ENCODE peak calls at places on chromosome 10, in ten cellular contexts. A is lung, Z is colonic mucosa, P is sigmoid colon, I is Panc1, N is lower lobe of right lung, C is OCI-LY7, G is astrocyte, L is left ventricle myocardium inferior, K is mammary epithelial cell. X is an unnamed sample.

GRCh38 chr10:5512331-5512730 is 12.4 kb upstream of the CALML3 start:
- DNase-seq in A (no peak), Z (no peak), P (peak; percentile 29), I (no peak), N (no peak), C (no peak), G (no peak), L (no peak), K (no peak), X (no peak)

GRCh38 chr10:110357252-110357780 is 52.6 kb upstream of the SMNDC1 start:
- DNase-seq in A (no peak), Z (no peak), P (no peak), I (no peak), N (no peak), C (peak; percentile 38), G (peak; percentile 98), L (no peak), K (peak; percentile 25), X (no peak)

GRCh38 chr10:69413221-69413865 is 3.4 kb downstream of the TACR2 start:
- DNase-seq in A (no peak), Z (no peak), P (peak; percentile 94), I (no peak), N (no peak), C (peak; percentile 50), G (peak; percentile 35), L (peak; percentile 72), K (no peak), X (peak; percentile 83)

GRCh38 chr10:131848296-131848695 is 52.5 kb upstream of the PPP2R2D start:
- DNase-seq in A (no peak), Z (no peak), P (no peak), I (no peak), N (no peak), C (no peak), G (no peak), L (no peak), K (no peak), X (no peak)

GRCh38 chr10:34587002-34587740 is 227.9 kb downstream of the PARD3 start:
- DNase-seq in A (no peak), Z (no peak), P (no peak), I (no peak), N (no peak), C (no peak), G (no peak), L (no peak), K (peak; percentile 25), X (no peak)

GRCh38 chr10:18233775-18234174 is 93.6 kb downstream of the CACNB2 start:
- DNase-seq in A (no peak), Z (no peak), P (no peak), I (no peak), N (no peak), C (no peak), G (no peak), L (peak; percentile 78), K (no peak), X (peak; percentile 42)

GRCh38 chr10:48309711-48310226 is 3.3 kb downstream of the MAPK8 start:
- DNase-seq in A (no peak), Z (no peak), P (no peak), I (peak; percentile 67), N (no peak), C (peak; percentile 27), G (peak; percentile 84), L (no peak), K (peak; percentile 76), X (peak; percentile 11)

GRCh38 chr10:18501610-18502009 is 149.8 kb downstream of the NSUN6 start:
- DNase-seq in A (no peak), Z (no peak), P (no peak), I (no peak), N (no peak), C (no peak), G (no peak), L (no peak), K (no peak), X (no peak)

GRCh38 chr10:101080933-101081546 is 19.3 kb downstream of the KAZALD1 start:
- DNase-seq in A (no peak), Z (no peak), P (no peak), I (no peak), N (no peak), C (no peak), G (no peak), L (no peak), K (no peak), X (peak; percentile 70)

GRCh38 chr10:95289003-95289920 is 1.5 kb downstream of the PDLIM1 start:
- DNase-seq in A (no peak), Z (peak; percentile 68), P (no peak), I (no peak), N (no peak), C (peak; percentile 41), G (no peak), L (no peak), K (peak; percentile 42), X (peak; percentile 40)

GRCh38 chr10:129647563-129647962 is 180.5 kb downstream of the MGMT start:
- DNase-seq in A (no peak), Z (no peak), P (no peak), I (no peak), N (no peak), C (no peak), G (no peak), L (no peak), K (no peak), X (no peak)

GRCh38 chr10:24617771-24618396 is 105.8 kb downstream of the ARHGAP21 start:
- DNase-seq in A (no peak), Z (peak; percentile 71), P (peak; percentile 71), I (peak; percentile 24), N (peak; percentile 58), C (peak; percentile 47), G (peak; percentile 5), L (peak; percentile 52), K (peak; percentile 17), X (peak; percentile 75)

GRCh38 chr10:4686644-4686996 is 139.4 kb upstream of the AKR1E2 start:
- DNase-seq in A (no peak), Z (no peak), P (no peak), I (no peak), N (no peak), C (no peak), G (peak; percentile 99), L (no peak), K (peak; percentile 99), X (no peak)

GRCh38 chr10:55813451-55814170 is 547.4 kb downstream of the ZWINT start:
- DNase-seq in A (no peak), Z (no peak), P (no peak), I (no peak), N (peak; percentile 29), C (no peak), G (no peak), L (no peak), K (no peak), X (no peak)

GRCh38 chr10:69576334-69577011 is 3.3 kb upstream of the NEUROG3 start:
- DNase-seq in A (no peak), Z (no peak), P (no peak), I (no peak), N (no peak), C (no peak), G (no peak), L (no peak), K (peak; percentile 45), X (peak; percentile 46)

GRCh38 chr10:70477661-70478162 is 855 bp upstream of the PALD1 start:
- DNase-seq in A (no peak), Z (no peak), P (no peak), I (no peak), N (no peak), C (peak; percentile 85), G (no peak), L (no peak), K (peak; percentile 76), X (peak; percentile 20)

GRCh38 chr10:85946713-85947326 is 419.8 kb downstream of the GRID1 start:
- DNase-seq in A (no peak), Z (no peak), P (no peak), I (no peak), N (no peak), C (peak; percentile 74), G (no peak), L (no peak), K (no peak), X (no peak)

DNA sequence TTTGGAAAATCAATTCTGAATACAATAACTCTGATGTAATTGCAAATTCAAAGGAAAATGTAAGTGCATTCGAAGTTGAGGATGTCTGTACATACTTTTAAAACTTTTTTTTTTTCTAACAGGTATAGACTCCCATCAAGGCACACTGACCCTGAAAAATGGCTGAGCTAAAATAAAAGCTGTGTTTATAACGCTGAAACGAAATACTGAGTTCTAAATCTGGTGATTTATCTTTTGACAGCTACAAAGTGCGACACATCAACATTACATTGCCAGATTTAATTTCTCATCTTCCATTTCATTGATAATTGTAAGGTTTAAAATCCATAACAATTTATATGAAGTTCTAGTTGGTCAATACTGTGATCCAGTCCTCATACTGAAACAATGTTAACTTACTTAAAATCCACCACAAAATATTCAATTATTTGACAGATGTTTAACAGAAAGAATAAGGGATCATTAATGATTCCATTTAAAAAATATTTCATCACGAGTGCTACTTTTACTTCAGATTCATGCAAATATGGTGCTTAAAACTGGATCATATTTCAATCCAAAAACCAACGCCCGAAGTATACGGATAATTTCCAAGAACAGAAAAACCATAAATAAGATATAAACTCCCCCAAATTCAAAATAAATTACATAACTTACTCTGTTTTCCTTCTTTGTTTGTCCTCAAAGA is 1.4 kb downstream of the RAB11FIP2 start:
- DNase-seq in A (no peak), Z (no peak), P (no peak), I (no peak), N (no peak), C (no peak), G (no peak), L (no peak), K (no peak), X (no peak)
- H3K4me1 ChIP-seq in A (peaks cover 3% of the 10 kb centered on the region), Z (peaks cover 4% of the 10 kb centered on the region), P (peaks cover 54% of the 10 kb centered on the region), I (peaks cover 24% of the 10 kb centered on the region), N (peaks cover 44% of the 10 kb centered on the region), C (peaks cover 33% of the 10 kb centered on the region), G (peaks cover 25% of the 10 kb centered on the region), L (peaks cover 67% of the 10 kb centered on the region), K (peaks cover 13% of the 10 kb centered on the region), X (peaks cover 44% of the 10 kb centered on the region)

GRCh38 chr10:43436291-43437140 is at the start of gene ZNF487:
- DNase-seq in A (peak; percentile 91), Z (peak; percentile 92), P (peak; percentile 94), I (peak; percentile 50), N (peak; percentile 94), C (peak; percentile 89), G (peak; percentile 73), L (peak; percentile 90), K (peak; percentile 90), X (peak; percentile 94)
- TF ChIP-seq CTCF in A (peak; percentile 24), Z (no peak), P (no peak), I (no peak), N (peak; percentile 37), C (peak; percentile 28), G (no peak), L (peak; percentile 35), K (no peak), X (peak; percentile 27)

GRCh38 chr10:123721441-123722049 is 55.4 kb downstream of the GPR26 start:
- DNase-seq in A (no peak), Z (no peak), P (no peak), I (no peak), N (no peak), C (no peak), G (no peak), L (no peak), K (no peak), X (no peak)
- H3K4me1 ChIP-seq in A (no peaks in the 10 kb centered on the region), Z (no peaks in the 10 kb centered on the region), P (no peaks in the 10 kb centered on the region), I (no peaks in the 10 kb centered on the region), N (no peaks in the 10 kb centered on the region), C (no peaks in the 10 kb centered on the region), G (no peaks in the 10 kb centered on the region), L (no peaks in the 10 kb centered on the region), K (no peaks in the 10 kb centered on the region), X (no peaks in the 10 kb centered on the region)

DNA sequence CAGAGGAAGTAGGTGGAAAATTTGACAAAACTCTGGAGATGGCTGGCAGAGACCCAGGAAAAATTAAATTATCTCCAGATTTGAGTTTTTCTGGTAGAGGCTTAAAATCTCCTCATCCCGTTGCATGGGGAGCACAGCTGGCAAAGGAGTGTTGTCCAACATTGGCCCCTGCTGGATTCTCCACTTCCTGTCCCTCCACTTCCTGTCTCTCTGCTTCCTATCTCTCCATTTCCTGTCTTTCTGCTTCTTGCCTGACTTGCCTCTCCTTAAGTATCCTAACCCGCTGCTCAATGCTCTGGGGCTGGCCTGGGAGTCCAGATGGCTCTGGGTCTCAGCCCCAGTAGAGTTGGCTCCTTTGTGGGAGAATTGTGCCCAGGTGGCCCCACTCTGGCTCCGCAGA is 65.8 kb upstream of the EMX2 start:
- DNase-seq in A (no peak), Z (no peak), P (peak; percentile 69), I (no peak), N (no peak), C (no peak), G (no peak), L (no peak), K (no peak), X (no peak)
- TF ChIP-seq CTCF in A (no peak), Z (no peak), P (no peak), I (no peak), N (no peak), C (no peak), G (no peak), L (no peak), K (no peak), X (no peak)

X was measured in neural progenitor cell.